ENCODE peak calls at places on chromosomes 11 and 22, in four cellular contexts. J is dorsolateral prefrontal cortex, M is NCI-H2171, D is tibial artery. T is an unnamed sample.
A peak's percentile ranks its signal among the peaks of the same experiment; 100 is the strongest.

GRCh38 chr11:18115360-18116127 is 9.7 kb upstream of the SAAL1 start:
- DNase-seq in J (no peak), M (peak; percentile 12), D (no peak), T (no peak)

GRCh38 chr11:17553249-17553546 is 6.1 kb downstream of the OTOG start:
- DNase-seq in J (no peak), M (no peak), D (peak; percentile 60), T (no peak)

GRCh38 chr22:30730351-30730750 is 35.7 kb downstream of the OSBP2 start:
- DNase-seq in J (no peak), M (no peak), D (no peak), T (no peak)

GRCh38 chr22:36838119-36839030 is 21.5 kb upstream of the PVALB start:
- DNase-seq in J (no peak), M (peak; percentile 72), D (no peak), T (no peak)

GRCh38 chr11:12404461-12404860 is 27.1 kb downstream of the PARVA start:
- DNase-seq in J (no peak), M (no peak), D (no peak), T (no peak)

GRCh38 chr11:121328967-121329653 is 36.5 kb downstream of the SC5D start:
- DNase-seq in J (no peak), M (no peak), D (no peak), T (no peak)

GRCh38 chr22:49208768-49209252 is 618.9 kb downstream of the BRD1 start:
- DNase-seq in J (peak; percentile 11), M (no peak), D (peak; percentile 13), T (no peak)

GRCh38 chr11:88259431-88259830 is 78.1 kb downstream of the CTSC start:
- DNase-seq in J (no peak), M (no peak), D (no peak), T (no peak)

GRCh38 chr11:3849297-3849874 is 6.1 kb upstream of the STIM1 start:
- DNase-seq in J (no peak), M (no peak), D (no peak), T (no peak)

GRCh38 chr11:36777302-36777701 is 179.3 kb upstream of the RAG2 start:
- DNase-seq in J (no peak), M (no peak), D (no peak), T (no peak)

GRCh38 chr11:113806403-113806802 is 26.8 kb downstream of the CLDN25 start:
- DNase-seq in J (no peak), M (no peak), D (no peak), T (no peak)

GRCh38 chr22:36823177-36823839 is 6.5 kb upstream of the PVALB start:
- DNase-seq in J (no peak), M (no peak), D (no peak), T (no peak)

GRCh38 chr22:19717691-19718254 is 3.5 kb downstream of the SEPTIN5 start:
- DNase-seq in J (no peak), M (peak; percentile 41), D (peak; percentile 88), T (no peak)

T was measured in epithelial cell of proximal tubule.